ENCODE peak calls at places on chromosomes 7 and 10, in eight cellular contexts. Q is NCI-H460; P is Right ventricle myocardium superior; Y is activated T-helper 9 cell treated with anti-CD3 and anti-CD28 coated beads, Interleukin-2, amount 50 U/mL, for 16 hours; A is astrocyte of the spinal cord; H is NCI-H69; X is HCEC 1CT; B is mesothelial cell of epicardium. I is an unnamed sample.

GRCh38 chr10:5595591-5596590 is 70.5 kb downstream of the ASB13 start:
- DNase-seq in A (peak), X (peak), P (no peak), B (no peak), Q (peak), H (peak), Y (no peak), I (peak)

GRCh38 chr7:2477447-2478386 is 1.5 kb upstream of the GRIFIN start:
- DNase-seq in A (peak), Y (peak), Q (peak), B (no peak), X (peak), P (peak), H (peak), I (peak)

GRCh38 chr7:137091396-137091795 is 222.9 kb downstream of the CHRM2 start:
- DNase-seq in X (peak), A (peak), B (no peak), H (peak), Q (no peak), P (no peak), Y (no peak), I (no peak)

GRCh38 chr7:51366930-51367613 is 50.5 kb upstream of the COBL start:
- DNase-seq in H (peak), Q (peak), A (peak), B (no peak), Y (no peak), X (peak), P (no peak), I (peak)

GRCh38 chr7:24869572-24869971 is 110.4 kb downstream of the OSBPL3 start:
- DNase-seq in Q (no peak), P (no peak), X (no peak), H (no peak), B (no peak), Y (no peak), A (peak), I (no peak)

GRCh38 chr10:59991661-59992060 is 85.3 kb upstream of the CCDC6 start:
- DNase-seq in H (peak), P (no peak), A (peak), Y (no peak), Q (no peak), X (peak), B (no peak), I (no peak)

GRCh38 chr10:113856563-113856962 is 2.1 kb downstream of the NHLRC2 start:
- DNase-seq in B (no peak), Y (no peak), Q (no peak), X (no peak), H (no peak), A (peak), P (no peak), I (no peak)

GRCh38 chr10:14617850-14618249 is 156.8 kb downstream of the FAM107B start:
- DNase-seq in Y (no peak), P (no peak), H (no peak), B (no peak), X (peak), A (no peak), Q (no peak), I (peak)

GRCh38 chr10:24215193-24215592 is 6.3 kb downstream of the KIAA1217 start:
- DNase-seq in X (no peak), P (peak), Q (no peak), Y (no peak), H (no peak), A (no peak), B (no peak), I (no peak)

GRCh38 chr7:28607179-28607578 is 194.9 kb downstream of the CREB5 start:
- DNase-seq in B (no peak), H (no peak), A (no peak), Q (no peak), P (no peak), X (no peak), Y (no peak), I (peak)

GRCh38 chr7:51062222-51062987 is 254.2 kb downstream of the COBL start:
- DNase-seq in Y (no peak), Q (no peak), A (no peak), X (no peak), B (no peak), H (no peak), P (no peak), I (no peak)

GRCh38 chr10:114504769-114505579 is 100.7 kb upstream of the AFAP1L2 start:
- DNase-seq in P (no peak), H (peak), Q (no peak), B (no peak), X (peak), A (peak), Y (no peak), I (peak)

GRCh38 chr10:59006511-59007306 is 169.7 kb upstream of the PHYHIPL start:
- DNase-seq in H (peak), P (no peak), B (no peak), A (peak), X (peak), Y (no peak), Q (no peak), I (peak)

GRCh38 chr10:99331207-99331803 is 2.1 kb downstream of the CNNM1 start:
- DNase-seq in Q (no peak), X (peak), Y (no peak), A (peak), P (no peak), H (peak), B (no peak), I (peak)

GRCh38 chr10:114359953-114360345 is 44.4 kb downstream of the AFAP1L2 start:
- DNase-seq in A (no peak), P (no peak), Y (no peak), X (no peak), H (no peak), B (no peak), Q (no peak), I (no peak)

GRCh38 chr7:131300572-131301466 is 26.9 kb upstream of the MKLN1 start:
- DNase-seq in P (no peak), Q (no peak), A (no peak), H (no peak), B (no peak), Y (no peak), X (no peak), I (no peak)

GRCh38 chr7:66528652-66529051 is 100.0 kb upstream of the KCTD7 start:
- DNase-seq in Q (no peak), H (no peak), Y (no peak), A (no peak), X (no peak), P (no peak), B (no peak), I (no peak)

GRCh38 chr10:62047960-62048383 is 146.5 kb downstream of the ARID5B start:
- DNase-seq in Q (no peak), A (peak), B (no peak), Y (peak), X (peak), P (no peak), H (peak), I (no peak)

GRCh38 chr10:112246-112645 is 23.0 kb upstream of the ZMYND11 start:
- DNase-seq in X (no peak), Y (no peak), A (peak), B (no peak), P (no peak), H (no peak), Q (no peak), I (peak)

GRCh38 chr7:35748348-35748747 is 52.5 kb upstream of the SEPTIN7 start:
- DNase-seq in Q (no peak), A (no peak), Y (no peak), H (no peak), B (no peak), P (no peak), X (no peak), I (peak)

GRCh38 chr7:142104550-142105527 is 6.7 kb upstream of the MGAM2 start:
- DNase-seq in Y (no peak), H (peak), B (no peak), Q (no peak), A (no peak), X (peak), P (no peak), I (no peak)

GRCh38 chr7:151801291-151801690 is 75.6 kb downstream of the PRKAG2 start:
- DNase-seq in Q (no peak), H (no peak), X (no peak), Y (no peak), B (no peak), A (no peak), P (peak), I (no peak)

GRCh38 chr10:112361951-112362770 is 11.8 kb upstream of the ACSL5 start:
- DNase-seq in A (peak), B (no peak), X (peak), H (no peak), Q (no peak), Y (no peak), P (peak), I (peak)

GRCh38 chr10:96299383-96299782 is 4.9 kb upstream of the DNTT start:
- DNase-seq in Q (no peak), Y (no peak), X (no peak), B (no peak), H (no peak), A (no peak), P (no peak), I (no peak)

GRCh38 chr10:17805921-17806577 is 3.1 kb upstream of the MRC1 start:
- DNase-seq in X (no peak), Q (no peak), H (no peak), P (no peak), Y (no peak), B (no peak), A (no peak), I (no peak)

GRCh38 chr10:100621360-100622205 is 85.8 kb downstream of the HIF1AN start:
- DNase-seq in X (no peak), H (peak), B (no peak), Q (no peak), Y (no peak), P (no peak), A (no peak), I (peak)

I was measured in IMR-90.